ENCODE peak calls at places on chromosomes 2 and 18, in four cellular contexts. R, V, A and K are unnamed samples.

GRCh38 chr2:44107974-44108373 is 60.7 kb upstream of the PPM1B start:
- DNase-seq in R (no peak), V (no peak), A (no peak), K (no peak)

GRCh38 chr2:204447722-204448121 is 97.6 kb upstream of the PARD3B start:
- DNase-seq in R (no peak), V (no peak), A (no peak), K (no peak)

GRCh38 chr2:36672199-36672598 is 24.3 kb upstream of the VIT start:
- DNase-seq in R (peak; percentile 62), V (no peak), A (no peak), K (no peak)

GRCh38 chr18:845152-845819 is 33.2 kb upstream of the YES1 start:
- DNase-seq in R (no peak), V (no peak), A (no peak), K (no peak)

GRCh38 chr2:149885468-149885867 is 297.9 kb upstream of the MMADHC start:
- DNase-seq in R (no peak), V (no peak), A (no peak), K (no peak)

GRCh38 chr18:51398104-51398503 is 200.6 kb upstream of the MEX3C start:
- DNase-seq in R (no peak), V (no peak), A (no peak), K (no peak)

GRCh38 chr18:78895207-78896001 is 84.2 kb upstream of the SALL3 start:
- DNase-seq in R (no peak), V (no peak), A (no peak), K (no peak)

GRCh38 chr18:79326413-79327198 is 69.1 kb upstream of the NFATC1 start:
- DNase-seq in R (no peak), V (no peak), A (no peak), K (no peak)

GRCh38 chr2:138964413-138964812 is 184.2 kb upstream of the NXPH2 start:
- DNase-seq in R (no peak), V (no peak), A (no peak), K (no peak)

GRCh38 chr2:54524236-54524991 is 68.3 kb downstream of the SPTBN1 start:
- DNase-seq in R (no peak), V (peak; percentile 39), A (no peak), K (no peak)

GRCh38 chr18:77165489-77166415 is 33.2 kb upstream of the MBP start:
- DNase-seq in R (no peak), V (no peak), A (no peak), K (no peak)

GRCh38 chr2:11558206-11558886 is 24.5 kb downstream of the GREB1 start:
- DNase-seq in R (no peak), V (no peak), A (no peak), K (no peak)

GRCh38 chr2:25029183-25029554 is 12.7 kb upstream of the EFR3B start:
- DNase-seq in R (no peak), V (no peak), A (no peak), K (no peak)

GRCh38 chr2:98911126-98911375 is 25.0 kb downstream of the CRACDL start:
- DNase-seq in R (no peak), V (no peak), A (no peak), K (no peak)

GRCh38 chr2:98911376-98912154 is 24.5 kb downstream of the CRACDL start:
- DNase-seq in R (no peak), V (no peak), A (no peak), K (peak; percentile 38)

GRCh38 chr2:98912957-98913915 is 22.8 kb downstream of the CRACDL start:
- DNase-seq in R (no peak), V (no peak), A (no peak), K (no peak)

GRCh38 chr2:98913916-98914712 is 21.9 kb downstream of the CRACDL start:
- DNase-seq in R (no peak), V (no peak), A (no peak), K (no peak)

GRCh38 chr2:98912221-98912851 is 23.7 kb downstream of the CRACDL start:
- DNase-seq in R (no peak), V (peak; percentile 66), A (no peak), K (no peak)
- H3K4me3 ChIP-seq in R (no peak overlapping the region), V (no peak overlapping the region), A (no peak overlapping the region), K (no peak overlapping the region)

GRCh38 chr2:241009601-241010530 is 11.4 kb downstream of the SNED1 start:
- DNase-seq in R (peak; percentile 59), V (peak; percentile 26), A (peak; percentile 27), K (peak; percentile 59)
- H3K4me3 ChIP-seq in R (no peak overlapping the region), V (peak overlapping the region; percentile 8), A (no peak overlapping the region), K (peak overlapping the region; percentile 33)

GRCh38 chr2:3409627-3410170 is 30.2 kb downstream of the TRAPPC12 start:
- DNase-seq in R (no peak), V (no peak), A (no peak), K (no peak)
- H3K4me3 ChIP-seq in R (no peak overlapping the region), V (no peak overlapping the region), A (no peak overlapping the region), K (no peak overlapping the region)

GRCh38 chr2:94871226-94872087 is at the start of gene TEKT4:
- DNase-seq in R (no peak), V (no peak), A (no peak), K (no peak)
- H3K4me3 ChIP-seq in R (no peak within 1 kb of the TSS), V (no peak within 1 kb of the TSS), A (no peak within 1 kb of the TSS), K (no peak within 1 kb of the TSS)